ENCODE peak calls at places on chromosomes 16 and 17, in ten cellular contexts. One of them, this sample, is unnamed.

GRCh38 chr16:10609410-10609774 is 29.0 kb upstream of the EMP2 start:
- DNase-seq in activated T-cell treated with anti-CD3 and anti-CD28 coated beads for 24 hours: no peak
- DNase-seq in HFFc6: peak; percentile 78
- DNase-seq in CD8-positive, alpha-beta memory T cell: no peak
- DNase-seq in neuronal stem cell: no peak
- DNase-seq in kidney tubule cell: peak; percentile 30
- DNase-seq in ACHN: no peak
- DNase-seq in colonic mucosa: no peak
- DNase-seq in fibroblast of pulmonary artery: peak; percentile 69
- DNase-seq in NB4: no peak
- DNase-seq in this sample: no peak

GRCh38 chr17:57035971-57036481 is 49.0 kb upstream of the AKAP1 start:
- DNase-seq in activated T-cell treated with anti-CD3 and anti-CD28 coated beads for 24 hours: no peak
- DNase-seq in HFFc6: no peak
- DNase-seq in CD8-positive, alpha-beta memory T cell: no peak
- DNase-seq in neuronal stem cell: no peak
- DNase-seq in kidney tubule cell: no peak
- DNase-seq in ACHN: no peak
- DNase-seq in colonic mucosa: peak; percentile 90
- DNase-seq in fibroblast of pulmonary artery: no peak
- DNase-seq in NB4: no peak
- DNase-seq in this sample: no peak

GRCh38 chr17:76048711-76049110 is 21.6 kb upstream of the EVPL start:
- DNase-seq in activated T-cell treated with anti-CD3 and anti-CD28 coated beads for 24 hours: no peak
- DNase-seq in HFFc6: peak; percentile 19
- DNase-seq in CD8-positive, alpha-beta memory T cell: no peak
- DNase-seq in neuronal stem cell: no peak
- DNase-seq in kidney tubule cell: peak; percentile 64
- DNase-seq in ACHN: no peak
- DNase-seq in colonic mucosa: no peak
- DNase-seq in fibroblast of pulmonary artery: no peak
- DNase-seq in NB4: no peak
- DNase-seq in this sample: no peak

GRCh38 chr16:2689968-2690830 is 7.9 kb downstream of the KCTD5 start:
- DNase-seq in activated T-cell treated with anti-CD3 and anti-CD28 coated beads for 24 hours: no peak
- DNase-seq in HFFc6: no peak
- DNase-seq in CD8-positive, alpha-beta memory T cell: no peak
- DNase-seq in neuronal stem cell: no peak
- DNase-seq in kidney tubule cell: no peak
- DNase-seq in ACHN: no peak
- DNase-seq in colonic mucosa: no peak
- DNase-seq in fibroblast of pulmonary artery: no peak
- DNase-seq in NB4: no peak
- DNase-seq in this sample: no peak

GRCh38 chr16:78800535-78800934 is 701.1 kb downstream of the WWOX start:
- DNase-seq in activated T-cell treated with anti-CD3 and anti-CD28 coated beads for 24 hours: no peak
- DNase-seq in HFFc6: no peak
- DNase-seq in CD8-positive, alpha-beta memory T cell: no peak
- DNase-seq in neuronal stem cell: no peak
- DNase-seq in kidney tubule cell: no peak
- DNase-seq in ACHN: no peak
- DNase-seq in colonic mucosa: no peak
- DNase-seq in fibroblast of pulmonary artery: no peak
- DNase-seq in NB4: no peak
- DNase-seq in this sample: no peak

GRCh38 chr16:28092721-28093382 is 29.3 kb upstream of the GSG1L start:
- DNase-seq in activated T-cell treated with anti-CD3 and anti-CD28 coated beads for 24 hours: no peak
- DNase-seq in HFFc6: no peak
- DNase-seq in CD8-positive, alpha-beta memory T cell: no peak
- DNase-seq in neuronal stem cell: no peak
- DNase-seq in kidney tubule cell: no peak
- DNase-seq in ACHN: no peak
- DNase-seq in colonic mucosa: no peak
- DNase-seq in fibroblast of pulmonary artery: no peak
- DNase-seq in NB4: no peak
- DNase-seq in this sample: no peak

GRCh38 chr17:80421381-80422090 is 6.6 kb downstream of the ENDOV start:
- DNase-seq in activated T-cell treated with anti-CD3 and anti-CD28 coated beads for 24 hours: no peak
- DNase-seq in HFFc6: no peak
- DNase-seq in CD8-positive, alpha-beta memory T cell: no peak
- DNase-seq in neuronal stem cell: no peak
- DNase-seq in kidney tubule cell: no peak
- DNase-seq in ACHN: no peak
- DNase-seq in colonic mucosa: no peak
- DNase-seq in fibroblast of pulmonary artery: no peak
- DNase-seq in NB4: no peak
- DNase-seq in this sample: no peak

GRCh38 chr16:49854227-49855203 is 1.4 kb downstream of the ZNF423 start:
- DNase-seq in activated T-cell treated with anti-CD3 and anti-CD28 coated beads for 24 hours: no peak
- DNase-seq in HFFc6: no peak
- DNase-seq in CD8-positive, alpha-beta memory T cell: no peak
- DNase-seq in neuronal stem cell: peak; percentile 37
- DNase-seq in kidney tubule cell: peak; percentile 19
- DNase-seq in ACHN: no peak
- DNase-seq in colonic mucosa: peak; percentile 60
- DNase-seq in fibroblast of pulmonary artery: peak; percentile 30
- DNase-seq in NB4: peak; percentile 49
- DNase-seq in this sample: no peak

GRCh38 chr17:31558748-31559646 is 167.5 kb downstream of the RAB11FIP4 start:
- DNase-seq in activated T-cell treated with anti-CD3 and anti-CD28 coated beads for 24 hours: peak; percentile 44
- DNase-seq in HFFc6: peak; percentile 76
- DNase-seq in CD8-positive, alpha-beta memory T cell: peak; percentile 56
- DNase-seq in neuronal stem cell: peak; percentile 63
- DNase-seq in kidney tubule cell: peak; percentile 84
- DNase-seq in ACHN: peak; percentile 82
- DNase-seq in colonic mucosa: peak; percentile 78
- DNase-seq in fibroblast of pulmonary artery: peak; percentile 79
- DNase-seq in NB4: peak; percentile 86
- DNase-seq in this sample: peak; percentile 47

GRCh38 chr17:74631468-74632195 is 8.1 kb upstream of the CD300E start:
- DNase-seq in activated T-cell treated with anti-CD3 and anti-CD28 coated beads for 24 hours: no peak
- DNase-seq in HFFc6: no peak
- DNase-seq in CD8-positive, alpha-beta memory T cell: no peak
- DNase-seq in neuronal stem cell: no peak
- DNase-seq in kidney tubule cell: no peak
- DNase-seq in ACHN: no peak
- DNase-seq in colonic mucosa: no peak
- DNase-seq in fibroblast of pulmonary artery: peak; percentile 19
- DNase-seq in NB4: peak; percentile 92
- DNase-seq in this sample: no peak

GRCh38 chr16:84754353-84754856 is 54.6 kb downstream of the USP10 start:
- DNase-seq in activated T-cell treated with anti-CD3 and anti-CD28 coated beads for 24 hours: peak; percentile 71
- DNase-seq in HFFc6: peak; percentile 86
- DNase-seq in CD8-positive, alpha-beta memory T cell: peak; percentile 52
- DNase-seq in neuronal stem cell: peak; percentile 84
- DNase-seq in kidney tubule cell: peak; percentile 87
- DNase-seq in ACHN: peak; percentile 91
- DNase-seq in colonic mucosa: peak; percentile 84
- DNase-seq in fibroblast of pulmonary artery: peak; percentile 95
- DNase-seq in NB4: peak; percentile 96
- DNase-seq in this sample: peak; percentile 56

GRCh38 chr17:40553694-40554534 is 11.4 kb downstream of the CCR7 start:
- DNase-seq in activated T-cell treated with anti-CD3 and anti-CD28 coated beads for 24 hours: no peak
- DNase-seq in HFFc6: peak; percentile 24
- DNase-seq in CD8-positive, alpha-beta memory T cell: no peak
- DNase-seq in neuronal stem cell: no peak
- DNase-seq in kidney tubule cell: no peak
- DNase-seq in ACHN: no peak
- DNase-seq in colonic mucosa: peak; percentile 33
- DNase-seq in fibroblast of pulmonary artery: peak; percentile 78
- DNase-seq in NB4: peak; percentile 66
- DNase-seq in this sample: no peak

GRCh38 chr16:68605746-68606145 is 39.4 kb upstream of the CDH3 start:
- DNase-seq in activated T-cell treated with anti-CD3 and anti-CD28 coated beads for 24 hours: no peak
- DNase-seq in HFFc6: peak; percentile 22
- DNase-seq in CD8-positive, alpha-beta memory T cell: no peak
- DNase-seq in neuronal stem cell: no peak
- DNase-seq in kidney tubule cell: peak; percentile 84
- DNase-seq in ACHN: no peak
- DNase-seq in colonic mucosa: no peak
- DNase-seq in fibroblast of pulmonary artery: no peak
- DNase-seq in NB4: no peak
- DNase-seq in this sample: no peak

GRCh38 chr17:28610372-28610771 is 3.6 kb downstream of the RSKR start:
- DNase-seq in activated T-cell treated with anti-CD3 and anti-CD28 coated beads for 24 hours: no peak
- DNase-seq in HFFc6: no peak
- DNase-seq in CD8-positive, alpha-beta memory T cell: no peak
- DNase-seq in neuronal stem cell: no peak
- DNase-seq in kidney tubule cell: no peak
- DNase-seq in ACHN: no peak
- DNase-seq in colonic mucosa: peak; percentile 26
- DNase-seq in fibroblast of pulmonary artery: no peak
- DNase-seq in NB4: no peak
- DNase-seq in this sample: no peak

GRCh38 chr16:4660454-4661007 is 32.8 kb upstream of the NUDT16L1 start:
- DNase-seq in activated T-cell treated with anti-CD3 and anti-CD28 coated beads for 24 hours: peak; percentile 57
- DNase-seq in HFFc6: no peak
- DNase-seq in CD8-positive, alpha-beta memory T cell: peak; percentile 60
- DNase-seq in neuronal stem cell: no peak
- DNase-seq in kidney tubule cell: peak; percentile 92
- DNase-seq in ACHN: no peak
- DNase-seq in colonic mucosa: no peak
- DNase-seq in fibroblast of pulmonary artery: peak; percentile 68
- DNase-seq in NB4: no peak
- DNase-seq in this sample: peak; percentile 64

GRCh38 chr17:33492731-33493260 is 199.7 kb upstream of the ASIC2 start:
- DNase-seq in activated T-cell treated with anti-CD3 and anti-CD28 coated beads for 24 hours: no peak
- DNase-seq in HFFc6: no peak
- DNase-seq in CD8-positive, alpha-beta memory T cell: no peak
- DNase-seq in neuronal stem cell: no peak
- DNase-seq in kidney tubule cell: no peak
- DNase-seq in ACHN: no peak
- DNase-seq in colonic mucosa: no peak
- DNase-seq in fibroblast of pulmonary artery: no peak
- DNase-seq in NB4: no peak
- DNase-seq in this sample: no peak

GRCh38 chr16:4489030-4489429 is 12.8 kb downstream of the HMOX2 start:
- DNase-seq in activated T-cell treated with anti-CD3 and anti-CD28 coated beads for 24 hours: no peak
- DNase-seq in HFFc6: peak; percentile 72
- DNase-seq in CD8-positive, alpha-beta memory T cell: no peak
- DNase-seq in neuronal stem cell: no peak
- DNase-seq in kidney tubule cell: peak; percentile 91
- DNase-seq in ACHN: peak; percentile 92
- DNase-seq in colonic mucosa: no peak
- DNase-seq in fibroblast of pulmonary artery: peak; percentile 83
- DNase-seq in NB4: no peak
- DNase-seq in this sample: no peak

GRCh38 chr17:77382966-77383612 is 242.3 kb downstream of the SEC14L1 start:
- DNase-seq in activated T-cell treated with anti-CD3 and anti-CD28 coated beads for 24 hours: no peak
- DNase-seq in HFFc6: no peak
- DNase-seq in CD8-positive, alpha-beta memory T cell: no peak
- DNase-seq in neuronal stem cell: no peak
- DNase-seq in kidney tubule cell: peak; percentile 46
- DNase-seq in ACHN: no peak
- DNase-seq in colonic mucosa: no peak
- DNase-seq in fibroblast of pulmonary artery: peak; percentile 72
- DNase-seq in NB4: no peak
- DNase-seq in this sample: no peak

GRCh38 chr16:67504190-67505021 is 21.1 kb upstream of the AGRP start:
- DNase-seq in activated T-cell treated with anti-CD3 and anti-CD28 coated beads for 24 hours: no peak
- DNase-seq in HFFc6: no peak
- DNase-seq in CD8-positive, alpha-beta memory T cell: peak; percentile 35
- DNase-seq in neuronal stem cell: no peak
- DNase-seq in kidney tubule cell: peak; percentile 51
- DNase-seq in ACHN: no peak
- DNase-seq in colonic mucosa: peak; percentile 68
- DNase-seq in fibroblast of pulmonary artery: no peak
- DNase-seq in NB4: no peak
- DNase-seq in this sample: no peak

GRCh38 chr17:77771145-77771544 is 187.4 kb upstream of the TNRC6C start:
- DNase-seq in activated T-cell treated with anti-CD3 and anti-CD28 coated beads for 24 hours: no peak
- DNase-seq in HFFc6: no peak
- DNase-seq in CD8-positive, alpha-beta memory T cell: no peak
- DNase-seq in neuronal stem cell: no peak
- DNase-seq in kidney tubule cell: no peak
- DNase-seq in ACHN: no peak
- DNase-seq in colonic mucosa: no peak
- DNase-seq in fibroblast of pulmonary artery: no peak
- DNase-seq in NB4: no peak
- DNase-seq in this sample: no peak

GRCh38 chr17:10396529-10397163 is 23.8 kb upstream of the MYH13 start:
- DNase-seq in activated T-cell treated with anti-CD3 and anti-CD28 coated beads for 24 hours: no peak
- DNase-seq in HFFc6: no peak
- DNase-seq in CD8-positive, alpha-beta memory T cell: no peak
- DNase-seq in neuronal stem cell: no peak
- DNase-seq in kidney tubule cell: no peak
- DNase-seq in ACHN: no peak
- DNase-seq in colonic mucosa: no peak
- DNase-seq in fibroblast of pulmonary artery: no peak
- DNase-seq in NB4: no peak
- DNase-seq in this sample: no peak

GRCh38 chr17:15260376-15261062 is 4.6 kb downstream of the PMP22 start:
- DNase-seq in activated T-cell treated with anti-CD3 and anti-CD28 coated beads for 24 hours: peak; percentile 37
- DNase-seq in HFFc6: peak; percentile 81
- DNase-seq in CD8-positive, alpha-beta memory T cell: peak; percentile 17
- DNase-seq in neuronal stem cell: peak; percentile 76
- DNase-seq in kidney tubule cell: peak; percentile 78
- DNase-seq in ACHN: peak; percentile 84
- DNase-seq in colonic mucosa: peak; percentile 83
- DNase-seq in fibroblast of pulmonary artery: peak; percentile 88
- DNase-seq in NB4: peak; percentile 84
- DNase-seq in this sample: peak; percentile 18

GRCh38 chr16:56787185-56787584 is 57.3 kb downstream of the NUP93 start:
- DNase-seq in activated T-cell treated with anti-CD3 and anti-CD28 coated beads for 24 hours: no peak
- DNase-seq in HFFc6: no peak
- DNase-seq in CD8-positive, alpha-beta memory T cell: no peak
- DNase-seq in neuronal stem cell: no peak
- DNase-seq in kidney tubule cell: no peak
- DNase-seq in ACHN: no peak
- DNase-seq in colonic mucosa: no peak
- DNase-seq in fibroblast of pulmonary artery: no peak
- DNase-seq in NB4: no peak
- DNase-seq in this sample: no peak

GRCh38 chr16:14015948-14016347 is 55.2 kb upstream of the MRTFB start:
- DNase-seq in activated T-cell treated with anti-CD3 and anti-CD28 coated beads for 24 hours: no peak
- DNase-seq in HFFc6: peak; percentile 82
- DNase-seq in CD8-positive, alpha-beta memory T cell: no peak
- DNase-seq in neuronal stem cell: no peak
- DNase-seq in kidney tubule cell: peak; percentile 82
- DNase-seq in ACHN: no peak
- DNase-seq in colonic mucosa: no peak
- DNase-seq in fibroblast of pulmonary artery: peak; percentile 73
- DNase-seq in NB4: peak; percentile 20
- DNase-seq in this sample: no peak

GRCh38 chr17:6796017-6796886 is 20.2 kb downstream of the FBXO39 start:
- DNase-seq in activated T-cell treated with anti-CD3 and anti-CD28 coated beads for 24 hours: no peak
- DNase-seq in HFFc6: no peak
- DNase-seq in CD8-positive, alpha-beta memory T cell: no peak
- DNase-seq in neuronal stem cell: no peak
- DNase-seq in kidney tubule cell: no peak
- DNase-seq in ACHN: no peak
- DNase-seq in colonic mucosa: no peak
- DNase-seq in fibroblast of pulmonary artery: peak; percentile 47
- DNase-seq in NB4: peak; percentile 48
- DNase-seq in this sample: no peak

GRCh38 chr17:57086069-57086930 is 1.3 kb downstream of the AKAP1 start:
- DNase-seq in activated T-cell treated with anti-CD3 and anti-CD28 coated beads for 24 hours: peak; percentile 1
- DNase-seq in HFFc6: peak; percentile 12
- DNase-seq in CD8-positive, alpha-beta memory T cell: peak; percentile 13
- DNase-seq in neuronal stem cell: peak; percentile 14
- DNase-seq in kidney tubule cell: peak; percentile 56
- DNase-seq in ACHN: peak; percentile 55
- DNase-seq in colonic mucosa: peak; percentile 87
- DNase-seq in fibroblast of pulmonary artery: peak; percentile 12
- DNase-seq in NB4: peak; percentile 52
- DNase-seq in this sample: no peak

GRCh38 chr17:75573540-75573957 is 14.1 kb upstream of the MYO15B start:
- DNase-seq in activated T-cell treated with anti-CD3 and anti-CD28 coated beads for 24 hours: no peak
- DNase-seq in HFFc6: no peak
- DNase-seq in CD8-positive, alpha-beta memory T cell: no peak
- DNase-seq in neuronal stem cell: no peak
- DNase-seq in kidney tubule cell: no peak
- DNase-seq in ACHN: no peak
- DNase-seq in colonic mucosa: no peak
- DNase-seq in fibroblast of pulmonary artery: no peak
- DNase-seq in NB4: no peak
- DNase-seq in this sample: no peak

GRCh38 chr17:83133302-83134121 is 54.1 kb downstream of the METRNL start:
- DNase-seq in activated T-cell treated with anti-CD3 and anti-CD28 coated beads for 24 hours: no peak
- DNase-seq in HFFc6: peak; percentile 71
- DNase-seq in CD8-positive, alpha-beta memory T cell: no peak
- DNase-seq in neuronal stem cell: no peak
- DNase-seq in kidney tubule cell: no peak
- DNase-seq in ACHN: no peak
- DNase-seq in colonic mucosa: peak; percentile 4
- DNase-seq in fibroblast of pulmonary artery: no peak
- DNase-seq in NB4: no peak
- DNase-seq in this sample: no peak